ENCODE peak calls at places on chromosomes 11 and 22, in seven cellular contexts. I, Y, K, V, A, L and M are unnamed samples.
A peak's percentile ranks its signal among the peaks of the same experiment; 100 is the strongest.

GRCh38 chr22:17880468-17880867 is 106.2 kb upstream of the BID start:
- DNase-seq in I (no peak), Y (no peak), K (no peak), V (no peak), A (no peak), L (no peak), M (no peak)

GRCh38 chr11:128616158-128616557 is 28.8 kb upstream of the ETS1 start:
- DNase-seq in I (no peak), Y (no peak), K (no peak), V (no peak), A (peak; percentile 86), L (no peak), M (no peak)

GRCh38 chr11:534592-535518 is 521 bp downstream of the HRAS start:
- DNase-seq in I (no peak), Y (no peak), K (peak; percentile 81), V (no peak), A (peak; percentile 60), L (peak; percentile 23), M (no peak)

GRCh38 chr22:20569059-20570058 is 61.9 kb downstream of the MED15 start:
- DNase-seq in I (no peak), Y (peak; percentile 98), K (no peak), V (peak; percentile 89), A (peak; percentile 90), L (peak; percentile 99), M (peak; percentile 24)

GRCh38 chr11:29131055-29131454 is 885.8 kb downstream of the KCNA4 start:
- DNase-seq in I (no peak), Y (no peak), K (no peak), V (no peak), A (no peak), L (no peak), M (no peak)

GRCh38 chr11:46458491-46458890 is 66.9 kb upstream of the CHRM4 start:
- DNase-seq in I (no peak), Y (no peak), K (no peak), V (no peak), A (no peak), L (no peak), M (no peak)

GRCh38 chr11:69646493-69647201 is 5.7 kb downstream of the CCND1 start:
- DNase-seq in I (no peak), Y (no peak), K (no peak), V (no peak), A (no peak), L (no peak), M (no peak)

GRCh38 chr11:568306-569259 is 7.7 kb upstream of the PHRF1 start:
- DNase-seq in I (peak; percentile 97), Y (peak; percentile 78), K (peak; percentile 92), V (peak; percentile 92), A (peak; percentile 98), L (peak; percentile 95), M (peak; percentile 69)

GRCh38 chr22:29312218-29313125 is 3.0 kb downstream of the RASL10A start:
- DNase-seq in I (no peak), Y (no peak), K (no peak), V (no peak), A (no peak), L (no peak), M (no peak)

GRCh38 chr11:119093951-119094815 is 7.5 kb downstream of the DPAGT1 start:
- DNase-seq in I (peak; percentile 29), Y (peak; percentile 21), K (no peak), V (peak; percentile 39), A (no peak), L (peak; percentile 63), M (no peak)

GRCh38 chr11:4105916-4106315 is 11.3 kb downstream of the RRM1 start:
- DNase-seq in I (no peak), Y (no peak), K (no peak), V (no peak), A (no peak), L (no peak), M (no peak)

GRCh38 chr22:38841635-38842034 is 2.2 kb downstream of the NPTXR start:
- DNase-seq in I (no peak), Y (no peak), K (no peak), V (no peak), A (no peak), L (no peak), M (no peak)

GRCh38 chr11:114441921-114442320 is 2.7 kb downstream of the REXO2 start:
- DNase-seq in I (no peak), Y (no peak), K (peak; percentile 57), V (no peak), A (no peak), L (no peak), M (no peak)

GRCh38 chr11:73157141-73158010 is 15.3 kb upstream of the FCHSD2 start:
- DNase-seq in I (peak; percentile 77), Y (peak; percentile 2), K (no peak), V (no peak), A (peak; percentile 89), L (peak; percentile 98), M (no peak)

GRCh38 chr11:76701701-76702100 is 31.2 kb upstream of the LRRC32 start:
- DNase-seq in I (no peak), Y (peak; percentile 82), K (no peak), V (no peak), A (peak; percentile 92), L (peak; percentile 84), M (no peak)

GRCh38 chr11:73323464-73323863 is 15.4 kb downstream of the ARHGEF17 start:
- DNase-seq in I (no peak), Y (peak; percentile 61), K (no peak), V (no peak), A (peak; percentile 91), L (peak; percentile 95), M (peak; percentile 47)

GRCh38 chr11:68229601-68230000 is 16.5 kb upstream of the KMT5B start:
- DNase-seq in I (no peak), Y (no peak), K (no peak), V (no peak), A (no peak), L (no peak), M (no peak)

GRCh38 chr11:84720706-84721402 is 906.3 kb downstream of the DLG2 start:
- DNase-seq in I (no peak), Y (peak; percentile 1), K (peak; percentile 17), V (no peak), A (peak; percentile 66), L (peak; percentile 3), M (peak; percentile 7)

GRCh38 chr11:64853709-64854108 is 9.3 kb upstream of the CDC42BPG start:
- DNase-seq in I (no peak), Y (no peak), K (no peak), V (peak; percentile 46), A (no peak), L (no peak), M (no peak)

GRCh38 chr22:26763633-26764295 is 106.4 kb downstream of the MIAT start:
- DNase-seq in I (no peak), Y (peak; percentile 42), K (peak; percentile 71), V (no peak), A (no peak), L (peak; percentile 87), M (no peak)

GRCh38 chr11:64759722-64760719 is at the start of gene PYGM:
- DNase-seq in I (peak; percentile 25), Y (peak; percentile 31), K (no peak), V (no peak), A (peak; percentile 88), L (no peak), M (peak; percentile 70)

GRCh38 chr11:12090061-12090572 is 20.3 kb upstream of the MICAL2 start:
- DNase-seq in I (no peak), Y (peak; percentile 78), K (no peak), V (no peak), A (peak; percentile 76), L (peak; percentile 88), M (no peak)

GRCh38 chr11:83538286-83538685 is 252.1 kb upstream of the CCDC90B start:
- DNase-seq in I (no peak), Y (no peak), K (no peak), V (no peak), A (no peak), L (no peak), M (no peak)